ENCODE peak calls at places on chromosomes 5 and 9, in five cellular contexts. B, C, K, O and J are unnamed samples.

GRCh38 chr5:22855824-22856223 is 2.7 kb upstream of the CDH12 start:
- DNase-seq in B (no peak), C (no peak), K (no peak), O (no peak), J (no peak)

GRCh38 chr5:140003519-140003918 is 39.6 kb downstream of the NRG2 start:
- DNase-seq in B (no peak), C (no peak), K (no peak), O (no peak), J (no peak)

GRCh38 chr9:77648458-77649108 is 461 bp upstream of the GNA14 start:
- DNase-seq in B (no peak), C (no peak), K (no peak), O (no peak), J (no peak)

GRCh38 chr5:75052461-75053285 is at the start of gene GCNT4:
- DNase-seq in B (no peak), C (no peak), K (no peak), O (no peak), J (peak)

GRCh38 chr9:130138791-130139190 is 33.4 kb upstream of the NCS1 start:
- DNase-seq in B (no peak), C (no peak), K (peak), O (no peak), J (no peak)

GRCh38 chr5:110398951-110399350 is 327.5 kb downstream of the TMEM232 start:
- DNase-seq in B (no peak), C (no peak), K (no peak), O (no peak), J (no peak)

GRCh38 chr9:137604345-137605145 is 941 bp upstream of the ARRDC1 start:
- DNase-seq in B (no peak), C (no peak), K (no peak), O (no peak), J (no peak)

GRCh38 chr9:87889065-87889881 is 6.6 kb downstream of the SPATA31E1 start:
- DNase-seq in B (no peak), C (no peak), K (no peak), O (no peak), J (no peak)

GRCh38 chr5:133531178-133531577 is 81.2 kb downstream of the FSTL4 start:
- DNase-seq in B (no peak), C (no peak), K (no peak), O (no peak), J (no peak)

GRCh38 chr5:56900395-56900794 is 9.0 kb upstream of the SETD9 start:
- DNase-seq in B (no peak), C (no peak), K (no peak), O (no peak), J (no peak)

GRCh38 chr9:108022246-108022935 is 532.8 kb upstream of the KLF4 start:
- DNase-seq in B (no peak), C (no peak), K (no peak), O (no peak), J (no peak)

GRCh38 chr5:36240779-36241635 is 718 bp downstream of the NADK2 start:
- DNase-seq in B (peak), C (no peak), K (peak), O (no peak), J (peak)

GRCh38 chr5:109816732-109817131 is 127.0 kb downstream of the MAN2A1 start:
- DNase-seq in B (no peak), C (no peak), K (no peak), O (no peak), J (no peak)

GRCh38 chr9:110202232-110202631 is 5.7 kb downstream of the C9orf152 start:
- DNase-seq in B (no peak), C (no peak), K (no peak), O (no peak), J (no peak)

DNA sequence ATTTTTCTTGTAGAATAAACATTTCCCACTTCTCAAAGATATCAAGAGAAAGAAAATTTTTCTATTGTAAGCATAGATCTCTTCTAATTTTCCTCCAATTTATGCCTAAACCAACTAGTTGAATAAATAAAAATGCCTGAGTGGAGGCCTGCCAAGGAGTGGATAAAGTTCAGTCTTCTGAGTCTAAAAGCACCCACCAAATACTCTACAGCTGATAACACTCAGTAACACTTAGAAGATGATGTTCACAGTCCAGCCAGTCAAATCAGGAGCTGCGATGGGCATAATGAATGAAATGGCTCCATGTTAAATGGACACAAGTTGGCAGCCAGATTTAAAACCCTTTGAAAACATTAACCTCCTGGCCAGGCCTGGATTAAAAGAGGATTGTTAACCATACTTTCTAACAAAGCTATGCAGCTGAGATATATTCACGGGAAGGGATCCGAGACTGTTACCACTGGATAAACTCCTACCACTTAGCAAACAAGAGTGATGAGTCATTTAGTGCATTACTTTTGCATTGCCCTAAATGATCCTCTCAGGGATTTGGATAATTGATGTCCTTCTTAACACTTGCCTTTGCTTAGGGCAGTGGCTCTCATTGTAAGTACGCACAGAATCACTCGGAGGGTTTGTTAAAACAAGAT is 63.7 kb upstream of the CCDC112 start:
- DNase-seq in B (no peak), C (no peak), K (no peak), O (no peak), J (peak)
- TF ChIP-seq HDAC2 in B (no peak), C (no peak), K (no peak), O (no peak), J (no peak)

GRCh38 chr5:6434737-6435136 is 13.9 kb upstream of the UBE2QL1 start:
- DNase-seq in B (no peak), C (no peak), K (no peak), O (no peak), J (no peak)
- TF ChIP-seq MAX in B (no peak), C (no peak), K (no peak), O (no peak), J (no peak)

GRCh38 chr5:45750574-45750973 is 54.4 kb upstream of the HCN1 start:
- DNase-seq in B (no peak), C (no peak), K (no peak), O (no peak), J (no peak)
- TF ChIP-seq HDAC2 in B (no peak), C (no peak), K (no peak), O (no peak), J (no peak)

GRCh38 chr9:4796988-4797956 is 4.5 kb downstream of the RCL1 start:
- DNase-seq in B (peak), C (no peak), K (peak), O (no peak), J (peak)
- TF ChIP-seq MAX in B (no peak), C (no peak), K (no peak), O (no peak), J (no peak)

DNA sequence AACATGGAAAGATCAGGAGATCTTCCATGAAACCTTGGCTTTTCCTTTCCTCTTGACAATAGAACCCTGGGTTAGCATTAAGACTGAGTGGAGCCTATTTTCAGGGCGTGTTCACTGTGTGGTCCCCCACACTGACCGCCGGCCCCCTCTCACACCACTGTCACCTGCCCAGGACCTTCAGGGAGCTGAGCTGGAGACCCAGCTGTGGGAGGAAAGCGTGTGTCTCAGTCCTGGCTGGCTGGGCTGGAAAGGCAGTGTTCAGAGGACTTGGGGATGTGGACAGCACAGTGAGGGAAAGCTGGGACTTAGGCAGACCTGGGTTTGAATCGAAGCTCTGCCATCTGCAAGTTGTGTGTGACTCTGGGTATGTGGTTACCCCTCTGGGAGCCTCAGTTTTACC is 268.1 kb downstream of the NSG2 start:
- DNase-seq in B (no peak), C (no peak), K (no peak), O (no peak), J (no peak)
- TF ChIP-seq HDAC2 in B (no peak), C (no peak), K (no peak), O (no peak), J (no peak)

GRCh38 chr5:60376860-60377259 is 323.1 kb downstream of the DEPDC1B start:
- DNase-seq in B (no peak), C (no peak), K (no peak), O (no peak), J (no peak)

GRCh38 chr5:60379907-60380306 is 320.1 kb downstream of the DEPDC1B start:
- DNase-seq in B (no peak), C (no peak), K (no peak), O (peak), J (no peak)

GRCh38 chr5:60382761-60383160 is 317.2 kb downstream of the DEPDC1B start:
- DNase-seq in B (no peak), C (no peak), K (no peak), O (peak), J (peak)

GRCh38 chr5:60374409-60374808 is 325.6 kb downstream of the DEPDC1B start:
- DNase-seq in B (no peak), C (no peak), K (no peak), O (no peak), J (no peak)

DNA sequence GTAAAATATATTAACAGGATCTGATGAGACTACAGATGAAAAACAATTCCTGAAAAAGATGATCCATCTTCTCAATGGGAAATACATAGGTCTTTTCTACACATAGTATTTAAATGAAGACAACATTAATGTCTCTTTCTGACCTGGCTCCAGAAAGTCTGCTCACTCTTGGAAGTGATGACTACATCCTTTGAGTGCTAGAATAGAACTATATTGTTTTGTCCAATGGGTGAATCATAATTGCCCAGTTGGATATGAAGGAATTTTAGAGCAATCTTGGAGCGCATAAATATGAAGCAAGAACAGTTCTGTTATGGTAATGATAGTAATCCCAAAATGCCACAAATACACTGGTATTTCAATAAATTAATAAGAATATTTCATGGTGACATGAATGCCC is 322.1 kb downstream of the DEPDC1B start:
- DNase-seq in B (no peak), C (no peak), K (no peak), O (no peak), J (no peak)
- TF ChIP-seq MAX in B (no peak), C (no peak), K (no peak), O (no peak), J (no peak)

DNA sequence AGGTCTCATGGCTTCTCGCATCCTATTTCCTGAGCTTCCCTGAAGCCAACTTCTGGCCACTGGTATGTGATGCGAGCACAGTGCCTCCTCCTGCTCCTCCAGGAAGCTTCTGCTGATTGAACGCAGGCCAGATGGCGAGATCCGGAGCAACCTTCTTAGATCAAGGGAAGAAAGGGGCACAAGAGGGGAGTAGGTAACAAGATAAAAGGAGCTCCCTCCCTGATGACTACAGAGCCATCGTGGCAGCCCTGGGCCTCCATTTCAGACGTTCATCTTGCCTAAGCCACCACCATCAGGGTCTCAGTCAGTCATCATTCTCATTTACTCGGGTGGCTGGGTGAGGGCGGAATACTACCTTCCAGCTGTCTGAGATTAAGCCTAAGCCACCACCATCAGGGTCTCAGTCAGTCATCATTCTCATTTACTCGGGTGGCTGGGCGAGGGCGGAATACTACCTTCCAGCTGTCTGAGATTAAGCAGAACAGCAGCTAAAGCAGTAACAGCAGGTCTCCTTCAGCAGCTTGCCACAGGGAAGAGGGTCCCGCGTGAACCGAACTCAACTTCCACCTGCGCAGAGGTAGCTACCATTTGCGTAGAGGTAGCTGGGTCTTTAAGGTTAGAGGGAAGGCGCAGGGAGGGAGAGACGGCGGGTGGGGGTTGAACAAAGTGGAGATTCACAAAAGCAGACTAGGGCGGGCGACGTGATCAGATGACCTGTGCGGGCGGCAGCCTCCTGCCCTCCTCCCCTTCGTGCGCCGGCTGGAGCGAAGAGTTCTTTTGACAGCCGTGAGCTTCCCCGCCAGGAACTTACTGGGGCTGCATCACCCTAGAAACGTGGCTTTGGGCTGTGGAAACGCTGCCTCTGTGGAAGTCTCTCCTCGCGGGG is 27.9 kb upstream of the MGAT1 start:
- DNase-seq in B (no peak), C (no peak), K (peak), O (no peak), J (peak)
- TF ChIP-seq HDAC2 in B (no peak), C (no peak), K (no peak), O (no peak), J (no peak)

GRCh38 chr5:129930221-129930620 is 26.0 kb downstream of the CHSY3 start:
- DNase-seq in B (no peak), C (no peak), K (no peak), O (no peak), J (no peak)
- TF ChIP-seq MAX in B (no peak), C (no peak), K (no peak), O (no peak), J (no peak)

DNA sequence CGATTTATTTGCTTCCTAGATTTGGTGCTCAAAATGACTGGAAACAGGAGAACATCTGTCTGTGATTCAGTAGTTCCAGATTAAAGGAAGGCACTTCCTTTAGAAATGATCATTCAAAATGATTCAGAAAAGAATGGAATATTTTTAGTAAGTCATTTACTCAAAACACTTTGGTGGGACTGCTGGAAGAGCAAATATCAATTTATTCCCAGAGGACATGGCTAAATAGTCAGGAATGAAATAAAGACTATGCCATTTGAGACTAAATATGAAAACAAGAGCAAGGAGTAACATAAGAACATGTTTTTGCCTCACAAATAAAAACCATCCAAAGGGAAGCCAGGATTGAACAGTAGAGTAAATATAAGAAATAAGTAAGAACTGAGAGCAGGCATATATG is 138.6 kb upstream of the RASA1 start:
- DNase-seq in B (no peak), C (no peak), K (no peak), O (no peak), J (no peak)
- TF ChIP-seq HDAC2 in B (no peak), C (no peak), K (no peak), O (no peak), J (no peak)

GRCh38 chr5:37869221-37869620 is 29.4 kb upstream of the GDNF start:
- DNase-seq in B (no peak), C (no peak), K (no peak), O (no peak), J (no peak)
- TF ChIP-seq MAX in B (no peak), C (no peak), K (no peak), O (no peak), J (no peak)